ENCODE peak calls at places on chromosomes 13 and 19, in five cellular contexts. One of them, this sample, is unnamed.

GRCh38 chr19:438416-438958 is 22.3 kb downstream of the SHC2 start:
- DNase-seq in T follicular helper cell: no peak
- DNase-seq in A549: no peak
- DNase-seq in nucleus accumbens: no peak
- DNase-seq in AG08396: no peak
- DNase-seq in this sample: no peak

GRCh38 chr13:107211073-107211472 is 643.1 kb upstream of the ARGLU1 start:
- DNase-seq in T follicular helper cell: peak
- DNase-seq in AG08396: peak
- DNase-seq in A549: peak
- DNase-seq in nucleus accumbens: peak
- DNase-seq in this sample: peak

GRCh38 chr19:18119243-18120105 is 21.9 kb downstream of the MAST3 start:
- DNase-seq in nucleus accumbens: peak
- DNase-seq in T follicular helper cell: peak
- DNase-seq in A549: no peak
- DNase-seq in AG08396: no peak
- DNase-seq in this sample: no peak

GRCh38 chr13:52127783-52128702 is 830 bp downstream of the NEK5 start:
- DNase-seq in AG08396: peak
- DNase-seq in T follicular helper cell: peak
- DNase-seq in A549: peak
- DNase-seq in nucleus accumbens: peak
- DNase-seq in this sample: peak

GRCh38 chr13:31521466-31521865 is 217.9 kb upstream of the RXFP2 start:
- DNase-seq in A549: no peak
- DNase-seq in AG08396: no peak
- DNase-seq in T follicular helper cell: no peak
- DNase-seq in nucleus accumbens: no peak
- DNase-seq in this sample: no peak

GRCh38 chr13:71290963-71291937 is 575.8 kb downstream of the DACH1 start:
- DNase-seq in T follicular helper cell: peak
- DNase-seq in A549: peak
- DNase-seq in nucleus accumbens: no peak
- DNase-seq in AG08396: peak
- DNase-seq in this sample: no peak

GRCh38 chr13:28819748-28820098 is 416 bp upstream of the MTUS2 start:
- DNase-seq in AG08396: peak
- DNase-seq in A549: peak
- DNase-seq in nucleus accumbens: no peak
- DNase-seq in T follicular helper cell: peak
- DNase-seq in this sample: peak

GRCh38 chr19:10587022-10587838 is at the start of gene AP1M2:
- DNase-seq in AG08396: no peak
- DNase-seq in nucleus accumbens: no peak
- DNase-seq in T follicular helper cell: no peak
- DNase-seq in A549: no peak
- DNase-seq in this sample: no peak

GRCh38 chr13:79402074-79402635 is 3.9 kb downstream of the RBM26 start:
- DNase-seq in AG08396: no peak
- DNase-seq in T follicular helper cell: no peak
- DNase-seq in A549: no peak
- DNase-seq in nucleus accumbens: no peak
- DNase-seq in this sample: no peak

GRCh38 chr19:9819590-9819898 is 665 bp upstream of the FBXL12 start:
- DNase-seq in T follicular helper cell: no peak
- DNase-seq in A549: no peak
- DNase-seq in nucleus accumbens: no peak
- DNase-seq in AG08396: no peak
- DNase-seq in this sample: no peak

GRCh38 chr19:50817941-50818858 is 5.4 kb downstream of the KLK1 start:
- DNase-seq in T follicular helper cell: no peak
- DNase-seq in AG08396: peak
- DNase-seq in nucleus accumbens: no peak
- DNase-seq in A549: peak
- DNase-seq in this sample: no peak

GRCh38 chr19:56142897-56143434 is 1.9 kb downstream of the ZNF444 start:
- DNase-seq in AG08396: no peak
- DNase-seq in A549: no peak
- DNase-seq in nucleus accumbens: no peak
- DNase-seq in T follicular helper cell: no peak
- DNase-seq in this sample: no peak

GRCh38 chr19:4053423-4054324 is 13.0 kb downstream of the ZBTB7A start:
- DNase-seq in T follicular helper cell: no peak
- DNase-seq in AG08396: no peak
- DNase-seq in A549: no peak
- DNase-seq in nucleus accumbens: no peak
- DNase-seq in this sample: peak

GRCh38 chr13:74191036-74191809 is 57.0 kb upstream of the KLF12 start:
- DNase-seq in AG08396: no peak
- DNase-seq in nucleus accumbens: no peak
- DNase-seq in T follicular helper cell: no peak
- DNase-seq in A549: no peak
- DNase-seq in this sample: no peak

GRCh38 chr19:16561382-16561781 is 10.8 kb downstream of the SLC35E1 start:
- DNase-seq in T follicular helper cell: no peak
- DNase-seq in A549: no peak
- DNase-seq in AG08396: no peak
- DNase-seq in nucleus accumbens: no peak
- DNase-seq in this sample: no peak

GRCh38 chr13:99687728-99688397 is 186.6 kb downstream of the TM9SF2 start:
- DNase-seq in A549: no peak
- DNase-seq in AG08396: no peak
- DNase-seq in T follicular helper cell: no peak
- DNase-seq in nucleus accumbens: no peak
- DNase-seq in this sample: no peak

GRCh38 chr19:18596752-18597157 is 8.2 kb downstream of the REX1BD start:
- DNase-seq in AG08396: peak
- DNase-seq in nucleus accumbens: no peak
- DNase-seq in T follicular helper cell: no peak
- DNase-seq in A549: peak
- DNase-seq in this sample: no peak

GRCh38 chr13:99384468-99384867 is 77.3 kb upstream of the GPR183 start:
- DNase-seq in AG08396: no peak
- DNase-seq in T follicular helper cell: peak
- DNase-seq in nucleus accumbens: peak
- DNase-seq in A549: no peak
- DNase-seq in this sample: no peak

GRCh38 chr13:52644108-52644507 is 1.9 kb downstream of the HNRNPA1L2 start:
- DNase-seq in nucleus accumbens: no peak
- DNase-seq in AG08396: peak
- DNase-seq in A549: no peak
- DNase-seq in T follicular helper cell: no peak
- DNase-seq in this sample: no peak

GRCh38 chr13:51324714-51325440 is 14.6 kb upstream of the SERPINE3 start:
- DNase-seq in T follicular helper cell: no peak
- DNase-seq in A549: no peak
- DNase-seq in AG08396: no peak
- DNase-seq in nucleus accumbens: peak
- DNase-seq in this sample: no peak

GRCh38 chr19:31979949-31980670 is 365.3 kb upstream of the ZNF507 start:
- DNase-seq in AG08396: no peak
- DNase-seq in nucleus accumbens: no peak
- DNase-seq in T follicular helper cell: no peak
- DNase-seq in A549: no peak
- DNase-seq in this sample: peak

GRCh38 chr19:35279985-35280821 is 2.1 kb upstream of the HAMP start:
- DNase-seq in A549: no peak
- DNase-seq in T follicular helper cell: no peak
- DNase-seq in nucleus accumbens: no peak
- DNase-seq in AG08396: no peak
- DNase-seq in this sample: no peak

GRCh38 chr19:32287811-32288227 is 57.6 kb upstream of the ZNF507 start:
- DNase-seq in T follicular helper cell: no peak
- DNase-seq in A549: peak
- DNase-seq in AG08396: peak
- DNase-seq in nucleus accumbens: no peak
- DNase-seq in this sample: no peak

GRCh38 chr19:18002347-18002850 is 5.6 kb upstream of the ARRDC2 start:
- DNase-seq in T follicular helper cell: no peak
- DNase-seq in AG08396: no peak
- DNase-seq in A549: no peak
- DNase-seq in nucleus accumbens: no peak
- DNase-seq in this sample: no peak

GRCh38 chr19:46394398-46394797 is 19.0 kb downstream of the CCDC8 start:
- DNase-seq in nucleus accumbens: no peak
- DNase-seq in A549: no peak
- DNase-seq in AG08396: no peak
- DNase-seq in T follicular helper cell: no peak
- DNase-seq in this sample: no peak

GRCh38 chr19:55304279-55304978 is 20.6 kb downstream of the BRSK1 start:
- DNase-seq in AG08396: peak
- DNase-seq in nucleus accumbens: no peak
- DNase-seq in T follicular helper cell: no peak
- DNase-seq in A549: peak
- DNase-seq in this sample: no peak

GRCh38 chr19:54209058-54209747 is 8.5 kb downstream of the RPS9 start:
- DNase-seq in T follicular helper cell: no peak
- DNase-seq in AG08396: no peak
- DNase-seq in nucleus accumbens: peak
- DNase-seq in A549: peak
- DNase-seq in this sample: no peak

This sample was measured in type B pancreatic cell.